ENCODE peak calls at places on chromosomes 4 and X, in four cellular contexts. T, A, S and O are unnamed samples.

GRCh38 chrX:49042581-49043219 is 457 bp downstream of the TFE3 start:
- DNase-seq in T (peak), A (no peak), S (no peak), O (no peak)

GRCh38 chrX:126799059-126799458 is 20.5 kb upstream of the PRR32 start:
- DNase-seq in T (no peak), A (no peak), S (no peak), O (no peak)

GRCh38 chrX:101450951-101451350 is 34.3 kb upstream of the ARMCX4 start:
- DNase-seq in T (no peak), A (no peak), S (no peak), O (no peak)

GRCh38 chr4:110124721-110125120 is 73.7 kb downstream of the ELOVL6 start:
- DNase-seq in T (peak), A (no peak), S (no peak), O (no peak)

GRCh38 chr4:114599231-114600065 is 841 bp downstream of the UGT8 start:
- DNase-seq in T (peak), A (no peak), S (no peak), O (no peak)

GRCh38 chr4:116585240-116585639 is 500.1 kb downstream of the TRAM1L1 start:
- DNase-seq in T (no peak), A (no peak), S (no peak), O (no peak)

GRCh38 chrX:129719931-129720520 is 18.8 kb upstream of the XPNPEP2 start:
- DNase-seq in T (peak), A (no peak), S (no peak), O (no peak)

GRCh38 chr4:169881769-169882168 is 124.0 kb upstream of the HPF1 start:
- DNase-seq in T (no peak), A (no peak), S (no peak), O (no peak)

GRCh38 chr4:56799291-56799823 is 22.1 kb downstream of the SPINK2 start:
- DNase-seq in T (peak), A (no peak), S (no peak), O (no peak)

GRCh38 chrX:107730991-107731766 is 44.4 kb downstream of the TSC22D3 start:
- DNase-seq in T (peak), A (no peak), S (no peak), O (no peak)

GRCh38 chr4:168923526-168924194 is 86.4 kb downstream of the CBR4 start:
- DNase-seq in T (peak), A (peak), S (no peak), O (peak)

GRCh38 chr4:100736651-100737450 is 219.0 kb upstream of the EMCN start:
- DNase-seq in T (peak), A (no peak), S (no peak), O (no peak)

GRCh38 chr4:14700083-14700482 is 302.2 kb upstream of the CPEB2 start:
- DNase-seq in T (no peak), A (no peak), S (no peak), O (no peak)